ENCODE peak calls at places on chromosomes 13 and 19, in four cellular contexts. Y, X, W and F are unnamed samples.

GRCh38 chr13:95234242-95234641 is 67.0 kb downstream of the ABCC4 start:
- DNase-seq in Y (no peak), X (no peak), W (no peak), F (no peak)

GRCh38 chr13:90445179-90445578 is 902.3 kb upstream of the MIR17HG start:
- DNase-seq in Y (no peak), X (peak; percentile 80), W (no peak), F (peak; percentile 97)

GRCh38 chr19:18227781-18228271 is 1.6 kb upstream of the PDE4C start:
- DNase-seq in Y (no peak), X (no peak), W (no peak), F (no peak)

GRCh38 chr19:3250675-3251074 is 26.2 kb downstream of the CELF5 start:
- DNase-seq in Y (no peak), X (peak; percentile 10), W (no peak), F (peak; percentile 15)

GRCh38 chr19:42287017-42287825 is 14.7 kb upstream of the PRR19 start:
- DNase-seq in Y (peak; percentile 72), X (no peak), W (no peak), F (no peak)

GRCh38 chr13:111436446-111436845 is 116.0 kb downstream of the TEX29 start:
- DNase-seq in Y (no peak), X (no peak), W (no peak), F (no peak)

GRCh38 chr19:13869324-13869723 is 7.6 kb upstream of the NANOS3 start:
- DNase-seq in Y (no peak), X (no peak), W (no peak), F (no peak)

GRCh38 chr19:3801412-3802096 is 15.4 kb upstream of the MATK start:
- DNase-seq in Y (peak; percentile 76), X (no peak), W (peak; percentile 44), F (peak; percentile 2)

GRCh38 chr19:10550336-10550735 is 6.6 kb downstream of the ATG4D start:
- DNase-seq in Y (no peak), X (no peak), W (no peak), F (no peak)

GRCh38 chr19:54017266-54017665 is 25.8 kb downstream of the CACNG6 start:
- DNase-seq in Y (no peak), X (peak; percentile 77), W (no peak), F (peak; percentile 66)

GRCh38 chr19:10553943-10554381 is 10.3 kb downstream of the ATG4D start:
- DNase-seq in Y (no peak), X (no peak), W (peak; percentile 29), F (no peak)

GRCh38 chr13:20418953-20419352 is 106.7 kb downstream of the CRYL1 start:
- DNase-seq in Y (no peak), X (no peak), W (no peak), F (no peak)

GRCh38 chr19:19361075-19361594 is 40.5 kb downstream of the MAU2 start:
- DNase-seq in Y (peak; percentile 85), X (peak; percentile 83), W (peak; percentile 82), F (peak; percentile 87)

GRCh38 chr13:31038834-31039552 is 106.5 kb downstream of the TEX26 start:
- DNase-seq in Y (no peak), X (peak; percentile 47), W (no peak), F (no peak)

GRCh38 chr13:46604226-46604968 is 51.4 kb downstream of the LRCH1 start:
- DNase-seq in Y (no peak), X (no peak), W (no peak), F (no peak)

GRCh38 chr13:46605089-46605488 is 52.1 kb downstream of the LRCH1 start:
- DNase-seq in Y (no peak), X (no peak), W (peak; percentile 77), F (no peak)

GRCh38 chr13:46602531-46602930 is 49.6 kb downstream of the LRCH1 start:
- DNase-seq in Y (no peak), X (no peak), W (no peak), F (no peak)

GRCh38 chr13:46600943-46601311 is 48.0 kb downstream of the LRCH1 start:
- DNase-seq in Y (no peak), X (no peak), W (no peak), F (no peak)

DNA sequence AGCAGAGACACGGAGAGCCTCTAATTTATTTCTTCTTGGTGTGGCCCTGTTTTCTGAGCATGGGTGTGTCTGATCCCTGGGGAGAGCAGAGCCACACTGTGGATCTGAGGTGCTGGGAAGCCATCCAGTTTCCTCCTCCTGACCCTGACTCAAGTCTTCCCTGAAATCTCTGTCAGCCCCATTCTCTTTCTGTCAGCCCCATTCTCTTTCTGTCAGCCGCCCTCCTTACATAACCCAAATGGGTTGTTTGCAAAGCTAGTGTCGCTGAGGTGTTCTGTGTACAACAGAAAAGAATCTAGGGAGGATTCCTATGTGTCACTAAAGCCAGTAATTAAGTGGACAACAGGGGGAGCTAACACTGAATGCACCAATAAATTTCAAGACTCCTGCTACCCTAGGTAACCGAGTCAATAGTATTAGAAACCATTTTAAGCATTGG is 50.2 kb downstream of the LRCH1 start:
- DNase-seq in Y (no peak), X (no peak), W (no peak), F (peak; percentile 47)
- TF ChIP-seq CTCF in Y (peak; percentile 19), X (peak; percentile 45), W (no peak), F (peak; percentile 30)

GRCh38 chr19:49427339-49427738 is 2.2 kb downstream of the GFY start:
- DNase-seq in Y (no peak), X (no peak), W (no peak), F (no peak)

GRCh38 chr19:49430172-49430677 is 5.0 kb downstream of the GFY start:
- DNase-seq in Y (no peak), X (no peak), W (no peak), F (no peak)

GRCh38 chr19:49428547-49429451 is 3.6 kb downstream of the GFY start:
- DNase-seq in Y (no peak), X (no peak), W (no peak), F (no peak)

GRCh38 chr19:49425922-49426592 is 869 bp downstream of the GFY start:
- DNase-seq in Y (no peak), X (no peak), W (no peak), F (no peak)

GRCh38 chr19:49427855-49428546 is 2.8 kb downstream of the GFY start:
- DNase-seq in Y (no peak), X (no peak), W (peak; percentile 40), F (no peak)
- H3K4me3 ChIP-seq in Y (no peak overlapping the region), X (no peak overlapping the region), W (peak overlapping the region; percentile 14), F (no peak overlapping the region)

DNA sequence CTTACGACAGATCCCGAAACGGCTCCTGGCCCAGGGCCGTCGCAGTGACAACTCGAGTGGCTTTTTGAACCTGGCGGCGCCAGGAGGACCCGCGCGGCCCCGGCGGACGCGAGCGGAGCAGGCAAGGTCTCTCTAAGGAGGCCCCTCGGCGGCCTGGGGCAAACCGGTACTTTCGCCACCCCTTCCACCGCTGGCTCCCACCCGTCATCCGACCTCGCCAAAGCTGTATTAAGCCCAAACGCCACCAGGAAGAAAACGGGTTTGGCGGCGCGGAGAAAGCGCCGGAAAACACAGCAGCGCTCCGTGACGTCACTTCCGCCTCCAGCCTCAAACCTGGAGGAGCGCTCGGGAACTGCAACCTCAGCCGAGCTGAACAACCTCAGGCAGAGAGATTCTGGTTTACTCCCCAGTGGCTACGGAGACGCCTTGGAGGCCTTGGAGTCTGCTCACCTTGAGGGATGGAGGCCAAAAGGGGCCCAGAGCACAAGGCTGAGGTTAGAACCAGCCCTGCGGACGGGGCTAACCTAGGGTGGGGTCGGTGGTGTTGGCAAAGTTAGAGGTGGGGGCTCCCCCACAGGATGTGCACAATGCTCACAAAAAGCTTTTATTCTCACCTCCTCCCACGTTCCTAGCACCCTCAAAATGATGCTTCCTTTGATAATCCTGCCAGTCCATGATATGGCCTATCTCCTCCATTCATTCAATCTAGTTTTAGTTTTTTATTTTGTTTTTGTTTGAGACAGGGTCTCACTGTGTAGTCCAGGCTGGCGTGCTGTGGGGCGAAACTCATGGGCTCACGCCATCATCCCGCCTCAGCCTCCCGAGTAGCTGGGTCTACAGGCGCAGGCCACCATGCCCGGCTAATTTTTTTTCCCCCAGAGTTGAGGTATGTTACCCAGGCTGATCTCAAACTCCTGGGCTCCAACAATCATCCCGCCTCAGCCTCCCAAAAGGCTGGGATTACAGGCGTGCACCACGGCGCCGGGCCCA is at the start of gene ZNF266:
- DNase-seq in Y (peak; percentile 96), X (peak; percentile 93), W (peak; percentile 91), F (peak; percentile 90)
- TF ChIP-seq CTCF in Y (peak; percentile 73), X (peak; percentile 68), W (no peak), F (peak; percentile 84)

DNA sequence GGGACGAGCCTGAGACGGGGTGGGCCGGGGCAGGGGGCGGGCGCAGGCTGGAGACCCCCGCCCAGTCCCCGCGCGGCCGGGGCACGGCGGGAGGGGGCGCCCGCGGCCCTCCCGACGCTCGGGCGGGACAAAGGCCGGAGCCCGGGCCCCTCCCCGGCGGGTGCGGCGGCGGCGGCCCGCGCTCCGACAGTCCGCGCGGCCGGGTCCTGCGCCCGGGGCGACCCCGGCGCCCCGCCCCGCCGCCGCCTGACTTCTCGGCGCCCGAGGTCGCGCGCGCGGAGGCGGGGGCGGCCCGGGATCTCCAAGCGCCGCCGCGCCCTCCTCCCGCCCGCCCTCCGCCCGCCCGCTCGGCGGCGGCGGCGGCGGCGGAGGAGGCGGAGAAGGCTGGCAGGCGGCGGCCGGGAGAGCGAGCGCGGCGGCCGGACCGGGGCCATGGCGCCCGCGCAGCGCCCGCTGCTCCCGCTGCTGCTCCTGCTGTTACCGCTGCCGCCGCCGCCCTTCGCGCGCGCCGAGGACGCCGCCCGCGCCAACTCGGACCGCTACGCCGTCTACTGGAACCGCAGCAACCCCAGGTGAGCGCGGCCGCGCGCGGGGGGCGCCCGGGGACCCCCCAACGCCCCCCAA is at the start of gene EFNA2:
- DNase-seq in Y (no peak), X (no peak), W (no peak), F (no peak)
- H3K4me3 ChIP-seq in Y (no peak within 1 kb of the TSS), X (no peak within 1 kb of the TSS), W (peak within 1 kb of the TSS; percentile 28), F (peak within 1 kb of the TSS; percentile 28)

GRCh38 chr13:110137677-110138008 is 169.3 kb downstream of the COL4A1 start:
- DNase-seq in Y (no peak), X (no peak), W (no peak), F (peak; percentile 27)
- TF ChIP-seq CTCF in Y (no peak), X (peak; percentile 29), W (no peak), F (no peak)

DNA sequence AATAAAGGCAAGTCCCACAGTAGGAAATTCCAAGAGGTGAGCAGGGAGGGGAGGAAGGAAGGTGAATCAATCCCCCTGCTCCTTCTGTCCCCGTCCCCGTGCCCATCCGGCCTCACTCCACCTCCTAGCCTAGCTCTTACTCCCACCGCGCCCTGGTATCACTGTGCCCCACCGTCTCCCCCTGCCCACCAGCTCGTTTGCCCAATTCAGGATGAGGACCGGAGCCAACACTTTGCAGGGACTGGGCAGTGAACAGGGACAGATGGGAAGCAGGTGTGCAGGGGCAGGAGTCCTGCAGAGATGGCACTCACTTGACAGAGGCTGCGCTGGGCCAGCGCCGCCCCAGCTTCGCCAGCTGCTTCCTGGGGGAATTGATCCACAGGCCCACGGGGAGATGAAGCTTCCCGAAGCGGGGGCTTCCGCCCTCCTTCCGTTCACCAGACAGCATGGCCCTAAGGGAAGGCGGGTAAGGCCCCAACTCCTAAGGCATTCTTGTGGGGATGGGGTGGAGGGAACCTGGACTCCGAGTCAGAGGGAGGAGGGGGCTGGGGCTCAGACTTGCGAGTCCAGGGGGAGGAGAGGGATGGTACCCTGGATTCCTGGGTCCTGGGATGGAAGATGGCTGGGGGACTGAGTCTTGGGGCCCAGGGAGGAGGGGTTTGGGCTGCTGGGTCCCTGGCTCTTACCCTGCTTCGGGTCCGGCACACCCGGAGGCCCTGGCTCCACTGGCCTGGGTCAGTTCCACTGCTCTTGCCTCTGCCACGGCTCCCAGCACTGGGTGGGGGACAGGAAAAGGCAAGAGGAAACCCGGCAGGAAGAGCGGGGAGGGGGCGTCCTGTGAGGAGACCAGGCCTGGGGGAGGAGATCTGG is at the start of gene RASIP1:
- DNase-seq in Y (peak; percentile 90), X (no peak), W (no peak), F (no peak)
- H3K4me3 ChIP-seq in Y (peak within 1 kb of the TSS; percentile 63), X (no peak within 1 kb of the TSS), W (peak within 1 kb of the TSS; percentile 56), F (no peak within 1 kb of the TSS)

GRCh38 chr19:23075031-23075733 is 41.6 kb upstream of the ZNF730 start:
- DNase-seq in Y (peak; percentile 77), X (peak; percentile 66), W (no peak), F (peak; percentile 60)
- TF ChIP-seq CTCF in Y (no peak), X (no peak), W (no peak), F (no peak)